ENCODE peak calls at places on chromosomes 2 and 18, in six cellular contexts. O is A549, X is sigmoid colon, T is osteoblast, A is prostate gland, I is WERI-Rb-1. N is an unnamed sample.

GRCh38 chr2:186862869-186863709 is 14.1 kb upstream of the ZSWIM2 start:
- DNase-seq in X (no peak), I (no peak), T (peak; percentile 25), A (no peak), O (peak; percentile 13), N (no peak)

GRCh38 chr2:159968282-159968900 is 94.0 kb downstream of the PLA2R1 start:
- DNase-seq in O (peak; percentile 18), A (no peak), X (no peak), T (peak; percentile 30), I (peak; percentile 42), N (no peak)

GRCh38 chr2:212337036-212337435 is 201.6 kb downstream of the ERBB4 start:
- DNase-seq in I (no peak), A (no peak), O (no peak), X (no peak), T (no peak), N (no peak)

GRCh38 chr2:71756280-71756906 is 303.0 kb downstream of the DYSF start:
- DNase-seq in T (no peak), O (no peak), I (no peak), X (no peak), A (no peak), N (no peak)

GRCh38 chr2:66547113-66547512 is 112.2 kb downstream of the MEIS1 start:
- DNase-seq in I (no peak), O (no peak), T (no peak), A (no peak), X (no peak), N (no peak)

GRCh38 chr2:212157011-212157410 is 381.6 kb downstream of the ERBB4 start:
- DNase-seq in X (no peak), O (no peak), I (no peak), T (no peak), A (no peak), N (no peak)

GRCh38 chr2:219000569-219000960 is 7.3 kb upstream of the CRYBA2 start:
- DNase-seq in O (no peak), A (no peak), T (peak; percentile 82), X (no peak), I (peak; percentile 65), N (no peak)

GRCh38 chr2:215528555-215528954 is 92.7 kb upstream of the FN1 start:
- DNase-seq in I (no peak), A (no peak), X (no peak), T (peak; percentile 76), O (no peak), N (no peak)

GRCh38 chr2:216115224-216115582 is 6.1 kb downstream of the XRCC5 start:
- DNase-seq in T (no peak), A (no peak), I (peak; percentile 24), O (peak; percentile 13), X (no peak), N (no peak)

GRCh38 chr18:14767474-14767873 is 19.5 kb downstream of the ANKRD30B start:
- DNase-seq in I (no peak), A (no peak), X (no peak), O (no peak), T (no peak), N (no peak)

GRCh38 chr2:207251022-207251421 is 85.3 kb upstream of the KLF7 start:
- DNase-seq in A (no peak), I (no peak), T (no peak), O (no peak), X (no peak), N (no peak)

GRCh38 chr18:64244571-64244970 is 95.7 kb upstream of the LINC00305 start:
- DNase-seq in T (no peak), A (no peak), I (peak; percentile 58), X (no peak), O (no peak), N (no peak)

GRCh38 chr2:136008205-136008865 is 22.9 kb upstream of the DARS1 start:
- DNase-seq in T (no peak), X (peak; percentile 72), O (no peak), A (no peak), I (no peak), N (no peak)

GRCh38 chr2:119756837-119757236 is 2.9 kb upstream of the PTPN4 start:
- DNase-seq in I (no peak), O (no peak), A (no peak), X (no peak), T (peak; percentile 93), N (no peak)

GRCh38 chr18:63837556-63837955 is 49.9 kb upstream of the SERPINB2 start:
- DNase-seq in I (no peak), T (no peak), X (no peak), O (no peak), A (no peak), N (no peak)

GRCh38 chr2:189113963-189114362 is 65.6 kb downstream of the COL5A2 start:
- DNase-seq in O (no peak), T (no peak), I (no peak), A (no peak), X (no peak), N (no peak)

GRCh38 chr2:196186266-196186980 is 15.0 kb upstream of the STK17B start:
- DNase-seq in T (no peak), O (no peak), X (no peak), I (no peak), A (no peak), N (no peak)

GRCh38 chr18:34886162-34886561 is 155.1 kb upstream of the MAPRE2 start:
- DNase-seq in I (no peak), X (no peak), O (no peak), A (no peak), T (no peak), N (no peak)

GRCh38 chr18:45843019-45843418 is 17.5 kb downstream of the SIGLEC15 start:
- DNase-seq in A (no peak), O (no peak), T (no peak), X (no peak), I (no peak), N (no peak)
- H3K4me3 ChIP-seq in A (no peak overlapping the region), O (no peak overlapping the region), T (no peak overlapping the region), X (no peak overlapping the region), I (no peak overlapping the region), N (no peak overlapping the region)

DNA sequence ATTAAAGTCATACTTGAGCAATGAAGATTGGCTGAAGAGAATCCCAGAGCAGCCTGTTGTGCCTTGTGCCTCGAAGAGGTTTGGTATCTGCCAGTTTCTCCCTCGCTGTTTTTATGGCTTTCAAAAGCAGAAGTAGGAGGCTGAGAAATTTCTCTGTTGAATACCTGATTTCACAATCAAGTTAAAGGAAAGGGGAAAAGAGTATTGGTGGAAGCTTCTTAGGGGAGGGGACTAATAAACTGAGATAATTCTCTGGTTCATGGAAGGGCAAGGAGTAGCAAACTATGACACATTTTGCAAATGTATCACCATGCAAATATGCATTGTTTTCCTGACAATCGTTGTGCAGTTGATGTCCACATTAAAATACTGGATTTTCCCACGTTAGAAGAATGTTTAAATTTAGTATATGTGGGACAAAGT is at the start of gene IL1B:
- DNase-seq in O (no peak), A (no peak), T (peak; percentile 93), X (no peak), I (no peak), N (no peak)
- H3K4me3 ChIP-seq in O (no peak within 1 kb of the TSS), A (no peak within 1 kb of the TSS), T (peak within 1 kb of the TSS; percentile 54), X (no peak within 1 kb of the TSS), I (no peak within 1 kb of the TSS), N (no peak within 1 kb of the TSS)

DNA sequence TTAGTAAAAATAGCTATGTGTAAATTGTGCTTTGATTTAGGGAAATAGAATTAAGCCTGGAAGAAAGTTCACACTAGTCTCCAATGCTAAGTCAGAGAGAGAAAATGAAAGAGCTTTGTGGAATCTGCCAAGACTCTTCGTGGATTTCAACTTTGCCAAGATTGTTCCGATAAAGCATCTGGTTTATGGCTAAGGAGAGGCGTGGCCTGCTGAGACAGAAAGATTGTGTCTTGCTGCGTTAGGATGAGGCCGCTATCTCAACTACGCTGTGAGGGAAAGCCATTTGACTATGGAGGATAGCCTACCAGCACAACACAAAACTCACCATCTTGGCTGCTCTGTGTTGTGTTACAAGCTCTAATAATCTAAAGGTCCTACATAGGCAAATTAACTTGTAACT is 60.2 kb upstream of the SLC16A14 start:
- DNase-seq in X (no peak), T (no peak), I (no peak), O (no peak), A (peak; percentile 38), N (peak; percentile 67)
- H3K4me3 ChIP-seq in X (no peak overlapping the region), T (no peak overlapping the region), I (no peak overlapping the region), O (no peak overlapping the region), A (no peak overlapping the region), N (peak overlapping the region; percentile 7)

GRCh38 chr2:61437170-61437569 is 33.7 kb downstream of the USP34 start:
- DNase-seq in A (no peak), O (no peak), X (no peak), I (no peak), T (no peak), N (no peak)
- H3K4me3 ChIP-seq in A (no peak overlapping the region), O (no peak overlapping the region), X (no peak overlapping the region), I (no peak overlapping the region), T (no peak overlapping the region), N (no peak overlapping the region)

GRCh38 chr2:100281521-100282438 is 40.5 kb downstream of the LONRF2 start:
- DNase-seq in I (no peak), X (no peak), O (no peak), A (no peak), T (no peak), N (no peak)
- H3K4me3 ChIP-seq in I (no peak overlapping the region), X (no peak overlapping the region), O (no peak overlapping the region), A (no peak overlapping the region), T (no peak overlapping the region), N (no peak overlapping the region)

GRCh38 chr2:38116762-38117161 is 40.8 kb upstream of the CYP1B1 start:
- DNase-seq in T (no peak), A (no peak), X (no peak), I (no peak), O (no peak), N (no peak)

GRCh38 chr2:38123862-38124261 is 47.9 kb upstream of the CYP1B1 start:
- DNase-seq in T (no peak), A (no peak), I (no peak), X (no peak), O (no peak), N (no peak)

GRCh38 chr2:38121481-38121880 is 45.5 kb upstream of the CYP1B1 start:
- DNase-seq in T (no peak), I (no peak), X (no peak), A (no peak), O (no peak), N (no peak)

GRCh38 chr2:38122344-38122743 is 46.4 kb upstream of the CYP1B1 start:
- DNase-seq in T (peak; percentile 86), A (no peak), X (no peak), O (no peak), I (no peak), N (no peak)

DNA sequence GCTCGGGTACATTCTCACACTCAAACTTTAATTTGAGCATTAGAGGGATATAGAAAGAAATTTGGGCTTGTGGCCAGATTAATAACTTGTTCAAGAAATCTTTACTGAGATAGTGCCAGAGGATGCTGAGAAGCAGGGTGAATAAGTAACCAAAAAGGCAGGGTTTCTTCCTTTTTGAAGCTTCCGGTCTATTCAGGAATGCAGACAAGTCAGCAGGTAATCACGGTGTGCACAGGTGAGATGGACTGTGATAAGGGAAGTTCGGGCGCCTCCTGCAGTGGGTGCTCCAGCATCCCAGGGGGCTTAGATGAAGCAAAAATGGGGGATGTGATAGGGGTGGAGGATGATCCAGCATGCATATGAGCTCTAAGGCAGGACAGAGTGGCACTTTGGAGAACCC is 44.9 kb upstream of the CYP1B1 start:
- DNase-seq in T (no peak), A (no peak), O (no peak), I (no peak), X (no peak), N (no peak)
- H3K4me3 ChIP-seq in T (no peak overlapping the region), A (no peak overlapping the region), O (no peak overlapping the region), I (no peak overlapping the region), X (no peak overlapping the region), N (no peak overlapping the region)